ENCODE peak calls at places on chromosomes 7 and 10, in seven cellular contexts. One of them, this sample, is unnamed.

GRCh38 chr7:91267558-91267955 is 3.3 kb downstream of the FZD1 start:
- DNase-seq in H1: no peak
- DNase-seq in IMR-90: peak; percentile 75
- DNase-seq in mesenchymal stem cell: peak; percentile 17
- DNase-seq in neuronal stem cell: no peak
- DNase-seq in trophoblast cell: no peak
- DNase-seq in H9: no peak
- DNase-seq in this sample: peak; percentile 51

GRCh38 chr10:12448729-12449391 is 99.5 kb downstream of the CAMK1D start:
- DNase-seq in H9: no peak
- DNase-seq in mesenchymal stem cell: peak; percentile 99
- DNase-seq in H1: no peak
- DNase-seq in trophoblast cell: peak; percentile 48
- DNase-seq in neuronal stem cell: no peak
- DNase-seq in IMR-90: peak; percentile 94
- DNase-seq in this sample: no peak

GRCh38 chr10:4059471-4060138 is 274.6 kb upstream of the KLF6 start:
- DNase-seq in trophoblast cell: no peak
- DNase-seq in H9: no peak
- DNase-seq in neuronal stem cell: no peak
- DNase-seq in mesenchymal stem cell: no peak
- DNase-seq in H1: no peak
- DNase-seq in IMR-90: no peak
- DNase-seq in this sample: no peak

GRCh38 chr10:132652936-132653590 is 115.5 kb downstream of the INPP5A start:
- DNase-seq in neuronal stem cell: no peak
- DNase-seq in IMR-90: no peak
- DNase-seq in trophoblast cell: no peak
- DNase-seq in mesenchymal stem cell: no peak
- DNase-seq in H9: no peak
- DNase-seq in H1: no peak
- DNase-seq in this sample: no peak

GRCh38 chr10:70993051-70993450 is 104.7 kb upstream of the PCBD1 start:
- DNase-seq in H1: no peak
- DNase-seq in H9: no peak
- DNase-seq in neuronal stem cell: no peak
- DNase-seq in IMR-90: no peak
- DNase-seq in trophoblast cell: no peak
- DNase-seq in mesenchymal stem cell: no peak
- DNase-seq in this sample: no peak

GRCh38 chr10:42932735-42933453 is 144.0 kb upstream of the RET start:
- DNase-seq in H1: peak; percentile 58
- DNase-seq in neuronal stem cell: peak; percentile 74
- DNase-seq in IMR-90: no peak
- DNase-seq in trophoblast cell: no peak
- DNase-seq in H9: peak; percentile 89
- DNase-seq in mesenchymal stem cell: no peak
- DNase-seq in this sample: peak; percentile 68

GRCh38 chr10:27742926-27743735 is 2.5 kb downstream of the MKX start:
- DNase-seq in neuronal stem cell: no peak
- DNase-seq in IMR-90: no peak
- DNase-seq in trophoblast cell: peak; percentile 7
- DNase-seq in mesenchymal stem cell: peak; percentile 35
- DNase-seq in H1: no peak
- DNase-seq in H9: peak; percentile 74
- DNase-seq in this sample: peak; percentile 63

GRCh38 chr7:107838816-107839584 is 36.0 kb upstream of the SLC26A3 start:
- DNase-seq in mesenchymal stem cell: no peak
- DNase-seq in neuronal stem cell: no peak
- DNase-seq in H1: no peak
- DNase-seq in trophoblast cell: no peak
- DNase-seq in IMR-90: no peak
- DNase-seq in H9: no peak
- DNase-seq in this sample: no peak

GRCh38 chr7:108492742-108493141 is 33.2 kb downstream of the PNPLA8 start:
- DNase-seq in neuronal stem cell: no peak
- DNase-seq in H1: no peak
- DNase-seq in H9: no peak
- DNase-seq in IMR-90: no peak
- DNase-seq in trophoblast cell: no peak
- DNase-seq in mesenchymal stem cell: no peak
- DNase-seq in this sample: peak; percentile 57

GRCh38 chr7:141288626-141289025 is 214.8 kb downstream of the TMEM178B start:
- DNase-seq in neuronal stem cell: no peak
- DNase-seq in H9: no peak
- DNase-seq in H1: no peak
- DNase-seq in IMR-90: no peak
- DNase-seq in trophoblast cell: no peak
- DNase-seq in mesenchymal stem cell: no peak
- DNase-seq in this sample: no peak

GRCh38 chr7:75536940-75537538 is 44.9 kb downstream of the SPDYE5 start:
- DNase-seq in trophoblast cell: no peak
- DNase-seq in IMR-90: no peak
- DNase-seq in H1: no peak
- DNase-seq in H9: no peak
- DNase-seq in neuronal stem cell: no peak
- DNase-seq in mesenchymal stem cell: no peak
- DNase-seq in this sample: no peak

GRCh38 chr7:27235387-27236052 is 7.1 kb upstream of the EVX1 start:
- DNase-seq in mesenchymal stem cell: no peak
- DNase-seq in neuronal stem cell: no peak
- DNase-seq in H9: peak; percentile 84
- DNase-seq in trophoblast cell: no peak
- DNase-seq in H1: no peak
- DNase-seq in IMR-90: no peak
- DNase-seq in this sample: peak; percentile 91

DNA sequence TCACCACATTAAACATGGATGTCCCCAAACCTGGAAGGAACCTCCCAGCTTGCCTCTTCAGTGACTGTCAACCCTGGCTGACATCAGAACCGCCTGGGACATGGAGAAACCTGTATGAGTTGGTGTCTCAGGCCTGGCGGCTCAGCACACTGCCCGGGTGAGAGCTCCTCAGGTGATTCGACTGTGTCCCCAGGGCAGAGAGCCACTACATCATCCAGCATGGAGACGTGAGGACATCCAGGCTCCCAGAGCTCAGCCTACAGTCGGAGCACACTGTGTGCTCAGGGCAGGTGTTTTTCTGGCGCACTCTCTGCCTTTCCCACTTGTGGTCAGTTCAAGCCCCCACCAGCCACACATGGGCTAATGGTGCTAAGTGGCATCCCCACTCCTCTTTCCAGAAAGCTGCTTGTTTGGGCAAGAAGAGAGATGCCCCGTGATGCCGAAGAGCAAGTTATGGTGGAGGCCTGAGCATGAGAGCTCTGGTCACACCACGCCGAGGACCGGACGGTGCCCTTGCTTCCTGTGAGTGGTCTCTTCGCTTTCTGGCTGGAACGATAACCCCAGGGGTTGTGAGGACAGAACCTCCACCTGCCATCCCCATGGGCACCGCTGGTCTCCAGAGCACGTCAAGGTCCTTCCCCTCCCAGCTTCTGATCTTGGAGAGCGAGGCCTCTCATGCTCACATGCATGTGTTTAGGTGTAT is 38.5 kb downstream of the AMZ1 start:
- DNase-seq in mesenchymal stem cell: no peak
- DNase-seq in IMR-90: no peak
- DNase-seq in trophoblast cell: no peak
- DNase-seq in H9: no peak
- DNase-seq in neuronal stem cell: no peak
- DNase-seq in H1: no peak
- DNase-seq in this sample: no peak
- H3K23ac ChIP-seq in mesenchymal stem cell: no peak overlapping the region
- H3K23ac ChIP-seq in IMR-90: no peak overlapping the region
- H3K23ac ChIP-seq in trophoblast cell: no peak overlapping the region
- H3K23ac ChIP-seq in H9: no peak overlapping the region
- H3K23ac ChIP-seq in neuronal stem cell: peak overlapping the region; percentile 56
- H3K23ac ChIP-seq in H1: no peak overlapping the region
- H3K23ac ChIP-seq in this sample: no peak overlapping the region

GRCh38 chr7:131840291-131840690 is 283.9 kb upstream of the PODXL start:
- DNase-seq in H9: no peak
- DNase-seq in trophoblast cell: no peak
- DNase-seq in neuronal stem cell: no peak
- DNase-seq in mesenchymal stem cell: no peak
- DNase-seq in H1: no peak
- DNase-seq in IMR-90: no peak
- DNase-seq in this sample: peak; percentile 56
- H3K9ac ChIP-seq in H9: no peak overlapping the region
- H3K9ac ChIP-seq in trophoblast cell: no peak overlapping the region
- H3K9ac ChIP-seq in neuronal stem cell: no peak overlapping the region
- H3K9ac ChIP-seq in mesenchymal stem cell: no peak overlapping the region
- H3K9ac ChIP-seq in H1: no peak overlapping the region
- H3K9ac ChIP-seq in IMR-90: no peak overlapping the region
- H3K9ac ChIP-seq in this sample: no peak overlapping the region

DNA sequence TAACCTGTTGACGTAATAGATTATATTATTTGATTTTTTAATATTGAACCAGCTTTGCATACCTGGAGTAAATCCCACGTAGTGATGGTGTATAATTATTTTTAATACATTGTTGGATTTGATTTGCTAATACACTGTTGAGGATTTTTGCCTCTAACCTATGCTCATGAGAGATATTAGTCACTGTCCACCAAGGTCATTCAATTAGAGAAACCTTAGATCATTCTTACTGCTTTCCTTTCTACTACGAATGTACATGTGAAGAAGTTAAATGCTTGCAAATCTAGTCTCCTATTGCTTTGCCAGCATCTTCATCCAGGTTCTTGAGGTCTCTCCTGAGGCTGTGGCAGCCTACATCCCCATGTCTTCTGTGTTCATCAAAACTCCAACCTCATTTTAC is 6.7 kb downstream of the ATP5F1C start:
- DNase-seq in H9: no peak
- DNase-seq in mesenchymal stem cell: no peak
- DNase-seq in neuronal stem cell: no peak
- DNase-seq in trophoblast cell: no peak
- DNase-seq in IMR-90: no peak
- DNase-seq in H1: no peak
- DNase-seq in this sample: no peak
- H3K4me1 ChIP-seq in H9: no peaks in the 10 kb centered on the region
- H3K4me1 ChIP-seq in mesenchymal stem cell: peaks cover 3% of the 10 kb centered on the region
- H3K4me1 ChIP-seq in neuronal stem cell: no peaks in the 10 kb centered on the region
- H3K4me1 ChIP-seq in trophoblast cell: no peaks in the 10 kb centered on the region
- H3K4me1 ChIP-seq in IMR-90: peaks cover 10% of the 10 kb centered on the region
- H3K4me1 ChIP-seq in H1: no peaks in the 10 kb centered on the region
- H3K4me1 ChIP-seq in this sample: no peaks in the 10 kb centered on the region

GRCh38 chr7:135253851-135254815 is 20.5 kb downstream of the STRA8 start:
- DNase-seq in H1: no peak
- DNase-seq in neuronal stem cell: no peak
- DNase-seq in mesenchymal stem cell: peak; percentile 72
- DNase-seq in IMR-90: peak; percentile 76
- DNase-seq in H9: no peak
- DNase-seq in trophoblast cell: peak; percentile 35
- DNase-seq in this sample: peak; percentile 48
- H3K23ac ChIP-seq in H1: no peak overlapping the region
- H3K23ac ChIP-seq in neuronal stem cell: no peak overlapping the region
- H3K23ac ChIP-seq in mesenchymal stem cell: no peak overlapping the region
- H3K23ac ChIP-seq in IMR-90: peak overlapping the region; percentile 74
- H3K23ac ChIP-seq in H9: no peak overlapping the region
- H3K23ac ChIP-seq in trophoblast cell: no peak overlapping the region
- H3K23ac ChIP-seq in this sample: no peak overlapping the region

GRCh38 chr10:114523876-114524275 is 119.6 kb upstream of the AFAP1L2 start:
- DNase-seq in IMR-90: no peak
- DNase-seq in H9: no peak
- DNase-seq in mesenchymal stem cell: no peak
- DNase-seq in neuronal stem cell: no peak
- DNase-seq in trophoblast cell: no peak
- DNase-seq in H1: no peak
- DNase-seq in this sample: no peak
- H3K9ac ChIP-seq in IMR-90: no peak overlapping the region
- H3K9ac ChIP-seq in H9: no peak overlapping the region
- H3K9ac ChIP-seq in mesenchymal stem cell: no peak overlapping the region
- H3K9ac ChIP-seq in neuronal stem cell: no peak overlapping the region
- H3K9ac ChIP-seq in trophoblast cell: no peak overlapping the region
- H3K9ac ChIP-seq in H1: no peak overlapping the region
- H3K9ac ChIP-seq in this sample: no peak overlapping the region

GRCh38 chr7:135209225-135209834 is 2.0 kb downstream of the WDR91 start:
- DNase-seq in mesenchymal stem cell: no peak
- DNase-seq in H1: no peak
- DNase-seq in H9: no peak
- DNase-seq in trophoblast cell: no peak
- DNase-seq in IMR-90: no peak
- DNase-seq in neuronal stem cell: no peak
- DNase-seq in this sample: no peak

GRCh38 chr7:135205850-135206249 is 5.5 kb downstream of the WDR91 start:
- DNase-seq in H9: no peak
- DNase-seq in trophoblast cell: no peak
- DNase-seq in neuronal stem cell: no peak
- DNase-seq in IMR-90: no peak
- DNase-seq in mesenchymal stem cell: no peak
- DNase-seq in H1: no peak
- DNase-seq in this sample: no peak

GRCh38 chr7:135208417-135208793 is 2.9 kb downstream of the WDR91 start:
- DNase-seq in IMR-90: no peak
- DNase-seq in mesenchymal stem cell: peak; percentile 9
- DNase-seq in neuronal stem cell: no peak
- DNase-seq in H1: no peak
- DNase-seq in H9: no peak
- DNase-seq in trophoblast cell: no peak
- DNase-seq in this sample: peak; percentile 25

GRCh38 chr7:135206887-135207738 is 4.2 kb downstream of the WDR91 start:
- DNase-seq in H1: no peak
- DNase-seq in trophoblast cell: no peak
- DNase-seq in IMR-90: no peak
- DNase-seq in H9: no peak
- DNase-seq in mesenchymal stem cell: no peak
- DNase-seq in neuronal stem cell: no peak
- DNase-seq in this sample: no peak

GRCh38 chr7:135207739-135208416 is 3.4 kb downstream of the WDR91 start:
- DNase-seq in H9: no peak
- DNase-seq in trophoblast cell: no peak
- DNase-seq in IMR-90: no peak
- DNase-seq in H1: no peak
- DNase-seq in mesenchymal stem cell: no peak
- DNase-seq in neuronal stem cell: no peak
- DNase-seq in this sample: no peak
- H3K4me1 ChIP-seq in H9: peaks cover 2% of the 10 kb centered on the region
- H3K4me1 ChIP-seq in trophoblast cell: peaks cover 30% of the 10 kb centered on the region
- H3K4me1 ChIP-seq in IMR-90: peaks cover 8% of the 10 kb centered on the region
- H3K4me1 ChIP-seq in H1: no peaks in the 10 kb centered on the region
- H3K4me1 ChIP-seq in mesenchymal stem cell: peaks cover 34% of the 10 kb centered on the region
- H3K4me1 ChIP-seq in neuronal stem cell: no peaks in the 10 kb centered on the region
- H3K4me1 ChIP-seq in this sample: no peaks in the 10 kb centered on the region

GRCh38 chr7:85947767-85948166 is 695.9 kb upstream of the GRM3 start:
- DNase-seq in neuronal stem cell: no peak
- DNase-seq in H9: no peak
- DNase-seq in mesenchymal stem cell: no peak
- DNase-seq in trophoblast cell: no peak
- DNase-seq in IMR-90: no peak
- DNase-seq in H1: no peak
- DNase-seq in this sample: no peak
- H3K23ac ChIP-seq in neuronal stem cell: no peak overlapping the region
- H3K23ac ChIP-seq in H9: no peak overlapping the region
- H3K23ac ChIP-seq in mesenchymal stem cell: no peak overlapping the region
- H3K23ac ChIP-seq in trophoblast cell: no peak overlapping the region
- H3K23ac ChIP-seq in IMR-90: no peak overlapping the region
- H3K23ac ChIP-seq in H1: no peak overlapping the region
- H3K23ac ChIP-seq in this sample: no peak overlapping the region

DNA sequence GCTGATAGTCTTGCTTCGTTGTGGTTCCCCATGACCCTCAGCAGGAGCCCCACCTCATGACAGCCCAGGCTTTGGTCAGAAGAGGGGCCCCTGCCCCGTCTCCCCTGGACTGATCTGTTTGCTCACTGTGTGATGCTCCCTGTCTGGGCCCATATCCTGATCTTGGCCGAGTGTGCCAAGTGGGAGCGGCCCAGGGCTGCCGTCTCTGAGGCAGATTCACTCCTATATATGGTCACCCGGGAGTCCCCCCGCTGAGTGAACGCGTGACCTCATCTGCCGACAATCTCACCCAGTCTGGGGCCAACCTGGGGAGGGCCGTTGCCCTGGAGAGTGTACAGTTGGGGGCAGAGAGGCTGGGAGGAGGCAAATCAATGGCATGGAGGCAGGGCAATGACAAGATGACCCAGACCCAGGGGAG is 34.5 kb downstream of the PPIF start:
- DNase-seq in H1: no peak
- DNase-seq in IMR-90: peak; percentile 84
- DNase-seq in mesenchymal stem cell: peak; percentile 91
- DNase-seq in neuronal stem cell: no peak
- DNase-seq in trophoblast cell: no peak
- DNase-seq in H9: peak; percentile 39
- DNase-seq in this sample: peak; percentile 80
- H3K9ac ChIP-seq in H1: no peak overlapping the region
- H3K9ac ChIP-seq in IMR-90: peak overlapping the region; percentile 29
- H3K9ac ChIP-seq in mesenchymal stem cell: peak overlapping the region; percentile 70
- H3K9ac ChIP-seq in neuronal stem cell: no peak overlapping the region
- H3K9ac ChIP-seq in trophoblast cell: no peak overlapping the region
- H3K9ac ChIP-seq in H9: no peak overlapping the region
- H3K9ac ChIP-seq in this sample: no peak overlapping the region

This sample was measured in mesendoderm.